ENCODE peak calls at places on chromosomes 5 and 9, in seven cellular contexts. One of them, this sample, is unnamed.

GRCh38 chr9:127873223-127873691 is 4.2 kb downstream of the AK1 start:
- DNase-seq in HFF-Myc: no peak
- DNase-seq in stimulated activated CD4-positive, alpha-beta T cell treated with anti-CD3 and anti-CD28 coated beads, Interleukin-4, amount 100 ng/mL, for 48 hours: no peak
- DNase-seq in NB4: no peak
- DNase-seq in NT2/D1: no peak
- DNase-seq in glutamatergic neuron: peak
- DNase-seq in Peyer's patch: no peak
- DNase-seq in this sample: no peak

GRCh38 chr5:173626501-173626812 is 10.0 kb upstream of the BOD1 start:
- DNase-seq in NT2/D1: no peak
- DNase-seq in HFF-Myc: no peak
- DNase-seq in glutamatergic neuron: no peak
- DNase-seq in stimulated activated CD4-positive, alpha-beta T cell treated with anti-CD3 and anti-CD28 coated beads, Interleukin-4, amount 100 ng/mL, for 48 hours: no peak
- DNase-seq in Peyer's patch: no peak
- DNase-seq in NB4: no peak
- DNase-seq in this sample: no peak

GRCh38 chr5:87308024-87308423 is 40.3 kb downstream of the RASA1 start:
- DNase-seq in NB4: no peak
- DNase-seq in Peyer's patch: no peak
- DNase-seq in NT2/D1: no peak
- DNase-seq in glutamatergic neuron: no peak
- DNase-seq in HFF-Myc: no peak
- DNase-seq in stimulated activated CD4-positive, alpha-beta T cell treated with anti-CD3 and anti-CD28 coated beads, Interleukin-4, amount 100 ng/mL, for 48 hours: no peak
- DNase-seq in this sample: no peak

GRCh38 chr5:68898961-68899471 is 194.8 kb upstream of the SLC30A5 start:
- DNase-seq in NT2/D1: peak
- DNase-seq in stimulated activated CD4-positive, alpha-beta T cell treated with anti-CD3 and anti-CD28 coated beads, Interleukin-4, amount 100 ng/mL, for 48 hours: no peak
- DNase-seq in glutamatergic neuron: peak
- DNase-seq in NB4: no peak
- DNase-seq in Peyer's patch: no peak
- DNase-seq in HFF-Myc: peak
- DNase-seq in this sample: no peak

GRCh38 chr5:16794381-16794913 is 141.6 kb downstream of the MYO10 start:
- DNase-seq in Peyer's patch: no peak
- DNase-seq in HFF-Myc: no peak
- DNase-seq in NB4: no peak
- DNase-seq in NT2/D1: no peak
- DNase-seq in stimulated activated CD4-positive, alpha-beta T cell treated with anti-CD3 and anti-CD28 coated beads, Interleukin-4, amount 100 ng/mL, for 48 hours: no peak
- DNase-seq in glutamatergic neuron: no peak
- DNase-seq in this sample: peak

GRCh38 chr9:16275795-16276624 is 594.5 kb downstream of the BNC2 start:
- DNase-seq in HFF-Myc: no peak
- DNase-seq in stimulated activated CD4-positive, alpha-beta T cell treated with anti-CD3 and anti-CD28 coated beads, Interleukin-4, amount 100 ng/mL, for 48 hours: no peak
- DNase-seq in NT2/D1: no peak
- DNase-seq in glutamatergic neuron: no peak
- DNase-seq in NB4: no peak
- DNase-seq in Peyer's patch: no peak
- DNase-seq in this sample: no peak

GRCh38 chr5:83177803-83178202 is 100.5 kb downstream of the XRCC4 start:
- DNase-seq in glutamatergic neuron: no peak
- DNase-seq in NT2/D1: no peak
- DNase-seq in NB4: no peak
- DNase-seq in stimulated activated CD4-positive, alpha-beta T cell treated with anti-CD3 and anti-CD28 coated beads, Interleukin-4, amount 100 ng/mL, for 48 hours: no peak
- DNase-seq in HFF-Myc: no peak
- DNase-seq in Peyer's patch: no peak
- DNase-seq in this sample: no peak

GRCh38 chr5:38250752-38251448 is 7.5 kb upstream of the EGFLAM start:
- DNase-seq in glutamatergic neuron: no peak
- DNase-seq in NB4: no peak
- DNase-seq in stimulated activated CD4-positive, alpha-beta T cell treated with anti-CD3 and anti-CD28 coated beads, Interleukin-4, amount 100 ng/mL, for 48 hours: no peak
- DNase-seq in HFF-Myc: no peak
- DNase-seq in NT2/D1: no peak
- DNase-seq in Peyer's patch: no peak
- DNase-seq in this sample: no peak

GRCh38 chr5:93593476-93594060 is 10.5 kb downstream of the NR2F1 start:
- DNase-seq in Peyer's patch: no peak
- DNase-seq in NT2/D1: no peak
- DNase-seq in stimulated activated CD4-positive, alpha-beta T cell treated with anti-CD3 and anti-CD28 coated beads, Interleukin-4, amount 100 ng/mL, for 48 hours: no peak
- DNase-seq in HFF-Myc: no peak
- DNase-seq in glutamatergic neuron: peak
- DNase-seq in NB4: no peak
- DNase-seq in this sample: no peak

GRCh38 chr5:123261752-123262151 is 161.5 kb downstream of the CEP120 start:
- DNase-seq in NB4: no peak
- DNase-seq in stimulated activated CD4-positive, alpha-beta T cell treated with anti-CD3 and anti-CD28 coated beads, Interleukin-4, amount 100 ng/mL, for 48 hours: no peak
- DNase-seq in Peyer's patch: no peak
- DNase-seq in HFF-Myc: peak
- DNase-seq in NT2/D1: no peak
- DNase-seq in glutamatergic neuron: no peak
- DNase-seq in this sample: no peak

This sample was measured in cardiac septum.